ENCODE peak calls at places on chromosomes 2 and 18, in eight cellular contexts. One of them, this sample, is unnamed.

GRCh38 chr2:200730302-200730701 is 81.4 kb upstream of the BZW1 start:
- DNase-seq in stromal cell of bone marrow: no peak
- DNase-seq in stimulated activated CD8-positive, alpha-beta memory T cell treated with anti-CD3 and anti-CD28 coated beads, Interleukin-15, amount 100 ng/mL, for 48 hours: no peak
- DNase-seq in GDM1: no peak
- DNase-seq in bronchial epithelial cell: no peak
- DNase-seq in amniotic epithelial cell: no peak
- DNase-seq in HT-29: no peak
- DNase-seq in naive thymus-derived CD4-positive, alpha-beta T cell: no peak
- DNase-seq in this sample: no peak

GRCh38 chr18:36392163-36392887 is 94.8 kb downstream of the FHOD3 start:
- DNase-seq in stromal cell of bone marrow: no peak
- DNase-seq in stimulated activated CD8-positive, alpha-beta memory T cell treated with anti-CD3 and anti-CD28 coated beads, Interleukin-15, amount 100 ng/mL, for 48 hours: no peak
- DNase-seq in GDM1: no peak
- DNase-seq in bronchial epithelial cell: no peak
- DNase-seq in amniotic epithelial cell: no peak
- DNase-seq in HT-29: no peak
- DNase-seq in naive thymus-derived CD4-positive, alpha-beta T cell: no peak
- DNase-seq in this sample: no peak

GRCh38 chr2:232203936-232204335 is 174.6 kb upstream of the ALPP start:
- DNase-seq in stromal cell of bone marrow: no peak
- DNase-seq in stimulated activated CD8-positive, alpha-beta memory T cell treated with anti-CD3 and anti-CD28 coated beads, Interleukin-15, amount 100 ng/mL, for 48 hours: no peak
- DNase-seq in GDM1: no peak
- DNase-seq in bronchial epithelial cell: no peak
- DNase-seq in amniotic epithelial cell: no peak
- DNase-seq in HT-29: no peak
- DNase-seq in naive thymus-derived CD4-positive, alpha-beta T cell: no peak
- DNase-seq in this sample: peak; percentile 68

GRCh38 chr2:240591226-240591625 is 4.7 kb downstream of the CAPN10 start:
- DNase-seq in stromal cell of bone marrow: no peak
- DNase-seq in stimulated activated CD8-positive, alpha-beta memory T cell treated with anti-CD3 and anti-CD28 coated beads, Interleukin-15, amount 100 ng/mL, for 48 hours: no peak
- DNase-seq in GDM1: no peak
- DNase-seq in bronchial epithelial cell: no peak
- DNase-seq in amniotic epithelial cell: no peak
- DNase-seq in HT-29: no peak
- DNase-seq in naive thymus-derived CD4-positive, alpha-beta T cell: no peak
- DNase-seq in this sample: no peak

GRCh38 chr2:15159751-15160177 is 401.4 kb downstream of the NBAS start:
- DNase-seq in stromal cell of bone marrow: peak; percentile 48
- DNase-seq in stimulated activated CD8-positive, alpha-beta memory T cell treated with anti-CD3 and anti-CD28 coated beads, Interleukin-15, amount 100 ng/mL, for 48 hours: no peak
- DNase-seq in GDM1: peak; percentile 45
- DNase-seq in bronchial epithelial cell: peak; percentile 49
- DNase-seq in amniotic epithelial cell: peak; percentile 70
- DNase-seq in HT-29: peak; percentile 66
- DNase-seq in naive thymus-derived CD4-positive, alpha-beta T cell: peak; percentile 11
- DNase-seq in this sample: peak; percentile 32

GRCh38 chr2:191103793-191104192 is 47.0 kb downstream of the STAT4 start:
- DNase-seq in stromal cell of bone marrow: no peak
- DNase-seq in stimulated activated CD8-positive, alpha-beta memory T cell treated with anti-CD3 and anti-CD28 coated beads, Interleukin-15, amount 100 ng/mL, for 48 hours: no peak
- DNase-seq in GDM1: no peak
- DNase-seq in bronchial epithelial cell: peak; percentile 71
- DNase-seq in amniotic epithelial cell: no peak
- DNase-seq in HT-29: no peak
- DNase-seq in naive thymus-derived CD4-positive, alpha-beta T cell: no peak
- DNase-seq in this sample: no peak

GRCh38 chr2:192194065-192194865 is 468 bp downstream of the TMEFF2 start:
- DNase-seq in stromal cell of bone marrow: no peak
- DNase-seq in stimulated activated CD8-positive, alpha-beta memory T cell treated with anti-CD3 and anti-CD28 coated beads, Interleukin-15, amount 100 ng/mL, for 48 hours: no peak
- DNase-seq in GDM1: no peak
- DNase-seq in bronchial epithelial cell: no peak
- DNase-seq in amniotic epithelial cell: no peak
- DNase-seq in HT-29: no peak
- DNase-seq in naive thymus-derived CD4-positive, alpha-beta T cell: peak; percentile 20
- DNase-seq in this sample: no peak

GRCh38 chr2:138893746-138894145 is 113.6 kb upstream of the NXPH2 start:
- DNase-seq in stromal cell of bone marrow: no peak
- DNase-seq in stimulated activated CD8-positive, alpha-beta memory T cell treated with anti-CD3 and anti-CD28 coated beads, Interleukin-15, amount 100 ng/mL, for 48 hours: no peak
- DNase-seq in GDM1: no peak
- DNase-seq in bronchial epithelial cell: no peak
- DNase-seq in amniotic epithelial cell: no peak
- DNase-seq in HT-29: no peak
- DNase-seq in naive thymus-derived CD4-positive, alpha-beta T cell: no peak
- DNase-seq in this sample: no peak

GRCh38 chr2:215657844-215658243 is 222.0 kb upstream of the FN1 start:
- DNase-seq in stromal cell of bone marrow: peak; percentile 98
- DNase-seq in stimulated activated CD8-positive, alpha-beta memory T cell treated with anti-CD3 and anti-CD28 coated beads, Interleukin-15, amount 100 ng/mL, for 48 hours: no peak
- DNase-seq in GDM1: no peak
- DNase-seq in bronchial epithelial cell: peak; percentile 94
- DNase-seq in amniotic epithelial cell: peak; percentile 94
- DNase-seq in HT-29: no peak
- DNase-seq in naive thymus-derived CD4-positive, alpha-beta T cell: no peak
- DNase-seq in this sample: peak; percentile 86

GRCh38 chr2:64649626-64650025 is 4.1 kb downstream of the SERTAD2 start:
- DNase-seq in stromal cell of bone marrow: no peak
- DNase-seq in stimulated activated CD8-positive, alpha-beta memory T cell treated with anti-CD3 and anti-CD28 coated beads, Interleukin-15, amount 100 ng/mL, for 48 hours: no peak
- DNase-seq in GDM1: no peak
- DNase-seq in bronchial epithelial cell: peak; percentile 71
- DNase-seq in amniotic epithelial cell: no peak
- DNase-seq in HT-29: peak; percentile 83
- DNase-seq in naive thymus-derived CD4-positive, alpha-beta T cell: no peak
- DNase-seq in this sample: no peak

GRCh38 chr2:24577481-24577880 is 86.4 kb downstream of the NCOA1 start:
- DNase-seq in stromal cell of bone marrow: no peak
- DNase-seq in stimulated activated CD8-positive, alpha-beta memory T cell treated with anti-CD3 and anti-CD28 coated beads, Interleukin-15, amount 100 ng/mL, for 48 hours: no peak
- DNase-seq in GDM1: no peak
- DNase-seq in bronchial epithelial cell: no peak
- DNase-seq in amniotic epithelial cell: peak; percentile 22
- DNase-seq in HT-29: no peak
- DNase-seq in naive thymus-derived CD4-positive, alpha-beta T cell: no peak
- DNase-seq in this sample: no peak

GRCh38 chr2:181465686-181466375 is 8.6 kb downstream of the ITGA4 start:
- DNase-seq in stromal cell of bone marrow: peak; percentile 69
- DNase-seq in stimulated activated CD8-positive, alpha-beta memory T cell treated with anti-CD3 and anti-CD28 coated beads, Interleukin-15, amount 100 ng/mL, for 48 hours: no peak
- DNase-seq in GDM1: no peak
- DNase-seq in bronchial epithelial cell: peak; percentile 67
- DNase-seq in amniotic epithelial cell: no peak
- DNase-seq in HT-29: no peak
- DNase-seq in naive thymus-derived CD4-positive, alpha-beta T cell: no peak
- DNase-seq in this sample: peak; percentile 47

GRCh38 chr18:77346446-77346845 is 96.8 kb downstream of the GALR1 start:
- DNase-seq in stromal cell of bone marrow: peak; percentile 6
- DNase-seq in stimulated activated CD8-positive, alpha-beta memory T cell treated with anti-CD3 and anti-CD28 coated beads, Interleukin-15, amount 100 ng/mL, for 48 hours: no peak
- DNase-seq in GDM1: no peak
- DNase-seq in bronchial epithelial cell: peak; percentile 24
- DNase-seq in amniotic epithelial cell: no peak
- DNase-seq in HT-29: no peak
- DNase-seq in naive thymus-derived CD4-positive, alpha-beta T cell: no peak
- DNase-seq in this sample: no peak

GRCh38 chr18:44602380-44602779 is 78.3 kb upstream of the SETBP1 start:
- DNase-seq in stromal cell of bone marrow: peak; percentile 65
- DNase-seq in stimulated activated CD8-positive, alpha-beta memory T cell treated with anti-CD3 and anti-CD28 coated beads, Interleukin-15, amount 100 ng/mL, for 48 hours: no peak
- DNase-seq in GDM1: no peak
- DNase-seq in bronchial epithelial cell: peak; percentile 59
- DNase-seq in amniotic epithelial cell: peak; percentile 48
- DNase-seq in HT-29: no peak
- DNase-seq in naive thymus-derived CD4-positive, alpha-beta T cell: no peak
- DNase-seq in this sample: peak; percentile 84

GRCh38 chr2:51994123-51994788 is 962.3 kb upstream of the NRXN1 start:
- DNase-seq in stromal cell of bone marrow: no peak
- DNase-seq in stimulated activated CD8-positive, alpha-beta memory T cell treated with anti-CD3 and anti-CD28 coated beads, Interleukin-15, amount 100 ng/mL, for 48 hours: no peak
- DNase-seq in GDM1: no peak
- DNase-seq in bronchial epithelial cell: no peak
- DNase-seq in amniotic epithelial cell: no peak
- DNase-seq in HT-29: no peak
- DNase-seq in naive thymus-derived CD4-positive, alpha-beta T cell: no peak
- DNase-seq in this sample: no peak

GRCh38 chr2:88057437-88057844 is 1.9 kb upstream of the KRCC1 start:
- DNase-seq in stromal cell of bone marrow: no peak
- DNase-seq in stimulated activated CD8-positive, alpha-beta memory T cell treated with anti-CD3 and anti-CD28 coated beads, Interleukin-15, amount 100 ng/mL, for 48 hours: no peak
- DNase-seq in GDM1: no peak
- DNase-seq in bronchial epithelial cell: no peak
- DNase-seq in amniotic epithelial cell: peak; percentile 66
- DNase-seq in HT-29: peak; percentile 40
- DNase-seq in naive thymus-derived CD4-positive, alpha-beta T cell: no peak
- DNase-seq in this sample: no peak

GRCh38 chr2:121898483-121898882 is 143.0 kb downstream of the TSN start:
- DNase-seq in stromal cell of bone marrow: no peak
- DNase-seq in stimulated activated CD8-positive, alpha-beta memory T cell treated with anti-CD3 and anti-CD28 coated beads, Interleukin-15, amount 100 ng/mL, for 48 hours: no peak
- DNase-seq in GDM1: no peak
- DNase-seq in bronchial epithelial cell: peak; percentile 58
- DNase-seq in amniotic epithelial cell: peak; percentile 27
- DNase-seq in HT-29: no peak
- DNase-seq in naive thymus-derived CD4-positive, alpha-beta T cell: no peak
- DNase-seq in this sample: no peak

GRCh38 chr2:195535911-195536522 is 121.0 kb upstream of the SLC39A10 start:
- DNase-seq in stromal cell of bone marrow: no peak
- DNase-seq in stimulated activated CD8-positive, alpha-beta memory T cell treated with anti-CD3 and anti-CD28 coated beads, Interleukin-15, amount 100 ng/mL, for 48 hours: peak; percentile 59
- DNase-seq in GDM1: no peak
- DNase-seq in bronchial epithelial cell: no peak
- DNase-seq in amniotic epithelial cell: no peak
- DNase-seq in HT-29: no peak
- DNase-seq in naive thymus-derived CD4-positive, alpha-beta T cell: peak; percentile 67
- DNase-seq in this sample: no peak

GRCh38 chr2:55431982-55432627 is 12.4 kb upstream of the CCDC88A start:
- DNase-seq in stromal cell of bone marrow: no peak
- DNase-seq in stimulated activated CD8-positive, alpha-beta memory T cell treated with anti-CD3 and anti-CD28 coated beads, Interleukin-15, amount 100 ng/mL, for 48 hours: no peak
- DNase-seq in GDM1: no peak
- DNase-seq in bronchial epithelial cell: peak; percentile 43
- DNase-seq in amniotic epithelial cell: peak; percentile 51
- DNase-seq in HT-29: peak; percentile 28
- DNase-seq in naive thymus-derived CD4-positive, alpha-beta T cell: peak; percentile 32
- DNase-seq in this sample: no peak

GRCh38 chr2:44548221-44549098 is 186.7 kb downstream of the CAMKMT start:
- DNase-seq in stromal cell of bone marrow: no peak
- DNase-seq in stimulated activated CD8-positive, alpha-beta memory T cell treated with anti-CD3 and anti-CD28 coated beads, Interleukin-15, amount 100 ng/mL, for 48 hours: no peak
- DNase-seq in GDM1: no peak
- DNase-seq in bronchial epithelial cell: no peak
- DNase-seq in amniotic epithelial cell: no peak
- DNase-seq in HT-29: no peak
- DNase-seq in naive thymus-derived CD4-positive, alpha-beta T cell: no peak
- DNase-seq in this sample: no peak

GRCh38 chr2:178143481-178143880 is 31.2 kb downstream of the RBM45 start:
- DNase-seq in stromal cell of bone marrow: no peak
- DNase-seq in stimulated activated CD8-positive, alpha-beta memory T cell treated with anti-CD3 and anti-CD28 coated beads, Interleukin-15, amount 100 ng/mL, for 48 hours: no peak
- DNase-seq in GDM1: no peak
- DNase-seq in bronchial epithelial cell: no peak
- DNase-seq in amniotic epithelial cell: no peak
- DNase-seq in HT-29: no peak
- DNase-seq in naive thymus-derived CD4-positive, alpha-beta T cell: no peak
- DNase-seq in this sample: no peak

GRCh38 chr2:177419274-177419673 is 26.7 kb downstream of the AGPS start:
- DNase-seq in stromal cell of bone marrow: peak; percentile 28
- DNase-seq in stimulated activated CD8-positive, alpha-beta memory T cell treated with anti-CD3 and anti-CD28 coated beads, Interleukin-15, amount 100 ng/mL, for 48 hours: no peak
- DNase-seq in GDM1: no peak
- DNase-seq in bronchial epithelial cell: peak; percentile 94
- DNase-seq in amniotic epithelial cell: peak; percentile 66
- DNase-seq in HT-29: no peak
- DNase-seq in naive thymus-derived CD4-positive, alpha-beta T cell: no peak
- DNase-seq in this sample: peak; percentile 33

GRCh38 chr2:218805627-218806026 is 23.7 kb downstream of the CYP27A1 start:
- DNase-seq in stromal cell of bone marrow: no peak
- DNase-seq in stimulated activated CD8-positive, alpha-beta memory T cell treated with anti-CD3 and anti-CD28 coated beads, Interleukin-15, amount 100 ng/mL, for 48 hours: no peak
- DNase-seq in GDM1: no peak
- DNase-seq in bronchial epithelial cell: no peak
- DNase-seq in amniotic epithelial cell: peak; percentile 43
- DNase-seq in HT-29: no peak
- DNase-seq in naive thymus-derived CD4-positive, alpha-beta T cell: no peak
- DNase-seq in this sample: peak; percentile 49

GRCh38 chr2:68039317-68039716 is 23.5 kb downstream of the C1D start:
- DNase-seq in stromal cell of bone marrow: no peak
- DNase-seq in stimulated activated CD8-positive, alpha-beta memory T cell treated with anti-CD3 and anti-CD28 coated beads, Interleukin-15, amount 100 ng/mL, for 48 hours: no peak
- DNase-seq in GDM1: no peak
- DNase-seq in bronchial epithelial cell: no peak
- DNase-seq in amniotic epithelial cell: no peak
- DNase-seq in HT-29: no peak
- DNase-seq in naive thymus-derived CD4-positive, alpha-beta T cell: no peak
- DNase-seq in this sample: no peak

GRCh38 chr2:219541611-219542180 is 1.9 kb downstream of the CHPF start:
- DNase-seq in stromal cell of bone marrow: no peak
- DNase-seq in stimulated activated CD8-positive, alpha-beta memory T cell treated with anti-CD3 and anti-CD28 coated beads, Interleukin-15, amount 100 ng/mL, for 48 hours: peak; percentile 71
- DNase-seq in GDM1: peak; percentile 80
- DNase-seq in bronchial epithelial cell: peak; percentile 72
- DNase-seq in amniotic epithelial cell: peak; percentile 52
- DNase-seq in HT-29: peak; percentile 96
- DNase-seq in naive thymus-derived CD4-positive, alpha-beta T cell: peak; percentile 90
- DNase-seq in this sample: peak; percentile 33

GRCh38 chr2:189421644-189422043 is 19.6 kb upstream of the WDR75 start:
- DNase-seq in stromal cell of bone marrow: no peak
- DNase-seq in stimulated activated CD8-positive, alpha-beta memory T cell treated with anti-CD3 and anti-CD28 coated beads, Interleukin-15, amount 100 ng/mL, for 48 hours: no peak
- DNase-seq in GDM1: no peak
- DNase-seq in bronchial epithelial cell: peak; percentile 64
- DNase-seq in amniotic epithelial cell: peak; percentile 96
- DNase-seq in HT-29: peak; percentile 41
- DNase-seq in naive thymus-derived CD4-positive, alpha-beta T cell: no peak
- DNase-seq in this sample: peak; percentile 46

GRCh38 chr18:58221060-58221725 is 177.2 kb downstream of the NEDD4L start:
- DNase-seq in stromal cell of bone marrow: no peak
- DNase-seq in stimulated activated CD8-positive, alpha-beta memory T cell treated with anti-CD3 and anti-CD28 coated beads, Interleukin-15, amount 100 ng/mL, for 48 hours: no peak
- DNase-seq in GDM1: no peak
- DNase-seq in bronchial epithelial cell: peak; percentile 98
- DNase-seq in amniotic epithelial cell: peak; percentile 95
- DNase-seq in HT-29: peak; percentile 82
- DNase-seq in naive thymus-derived CD4-positive, alpha-beta T cell: no peak
- DNase-seq in this sample: peak; percentile 72

GRCh38 chr2:191436368-191437055 is 191.3 kb downstream of the MYO1B start:
- DNase-seq in stromal cell of bone marrow: no peak
- DNase-seq in stimulated activated CD8-positive, alpha-beta memory T cell treated with anti-CD3 and anti-CD28 coated beads, Interleukin-15, amount 100 ng/mL, for 48 hours: no peak
- DNase-seq in GDM1: no peak
- DNase-seq in bronchial epithelial cell: no peak
- DNase-seq in amniotic epithelial cell: no peak
- DNase-seq in HT-29: no peak
- DNase-seq in naive thymus-derived CD4-positive, alpha-beta T cell: no peak
- DNase-seq in this sample: no peak